ENCODE peak calls at places on chromosome 10, in ten cellular contexts. H is SK-N-SH, J is HepG2, G is colonic mucosa, Z is brain microvascular endothelial cell, V is AG04450, P is heart right ventricle, E is psoas muscle, S is cardiac muscle cell, D is vagina. Y is an unnamed sample.

GRCh38 chr10:52653510-52653909 is 119.1 kb downstream of the MBL2 start:
- DNase-seq in H (peak), J (no peak), G (no peak), Z (no peak), V (no peak), P (no peak), E (no peak), S (peak), D (no peak), Y (no peak)

GRCh38 chr10:86972613-86973380 is 4.5 kb downstream of the ADIRF start:
- DNase-seq in H (no peak), J (no peak), G (no peak), Z (no peak), V (no peak), P (no peak), E (no peak), S (no peak), D (peak), Y (no peak)

GRCh38 chr10:124878457-124878739 is 63.5 kb upstream of the ZRANB1 start:
- DNase-seq in H (no peak), J (no peak), G (no peak), Z (no peak), V (no peak), P (no peak), E (no peak), S (peak), D (no peak), Y (peak)

GRCh38 chr10:128927821-128928220 is 539.2 kb upstream of the MGMT start:
- DNase-seq in H (no peak), J (no peak), G (no peak), Z (no peak), V (no peak), P (peak), E (peak), S (no peak), D (no peak), Y (no peak)

GRCh38 chr10:43616697-43617370 is 10.6 kb downstream of the ZNF485 start:
- DNase-seq in H (no peak), J (no peak), G (no peak), Z (no peak), V (no peak), P (no peak), E (no peak), S (no peak), D (no peak), Y (no peak)

GRCh38 chr10:35824704-35825103 is 182.6 kb upstream of the FZD8 start:
- DNase-seq in H (no peak), J (no peak), G (no peak), Z (no peak), V (no peak), P (no peak), E (no peak), S (no peak), D (no peak), Y (no peak)

GRCh38 chr10:91424016-91424415 is 13.9 kb downstream of the HECTD2 start:
- DNase-seq in H (no peak), J (no peak), G (no peak), Z (peak), V (no peak), P (no peak), E (no peak), S (no peak), D (no peak), Y (no peak)

GRCh38 chr10:19412531-19412930 is 363.9 kb downstream of the MALRD1 start:
- DNase-seq in H (peak), J (peak), G (no peak), Z (peak), V (peak), P (no peak), E (no peak), S (peak), D (no peak), Y (no peak)

GRCh38 chr10:22649390-22649841 is 65.0 kb downstream of the PIP4K2A start:
- DNase-seq in H (no peak), J (no peak), G (no peak), Z (no peak), V (no peak), P (no peak), E (no peak), S (no peak), D (no peak), Y (no peak)

GRCh38 chr10:35089641-35090161 is 440 bp downstream of the CUL2 start:
- DNase-seq in H (no peak), J (no peak), G (no peak), Z (no peak), V (no peak), P (no peak), E (peak), S (peak), D (no peak), Y (no peak)

DNA sequence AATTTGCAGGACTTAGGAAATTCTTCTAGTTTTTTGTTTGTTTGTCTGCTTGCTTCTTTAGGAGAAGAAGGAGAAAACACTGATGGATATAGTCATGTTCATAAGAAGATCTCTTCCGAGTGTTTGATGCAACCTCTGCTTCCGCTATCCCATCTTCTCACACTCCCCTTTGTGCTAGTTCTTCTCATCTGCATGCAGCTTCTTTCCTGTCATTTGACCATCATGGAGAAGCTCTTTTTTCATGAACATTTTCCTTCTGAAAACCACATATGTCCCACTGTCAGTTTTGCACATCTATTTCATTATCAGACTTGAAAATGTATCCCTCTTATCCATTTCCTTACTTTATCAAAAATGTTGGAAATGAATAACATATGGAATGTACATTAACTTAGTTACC is 346.9 kb upstream of the PRKCQ start:
- DNase-seq in H (no peak), J (no peak), G (no peak), Z (no peak), V (no peak), P (no peak), E (no peak), S (no peak), D (no peak), Y (no peak)
- H3K4me3 ChIP-seq in H (no peak), J (no peak), G (no peak), Z (no peak), V (no peak), P (no peak), E (no peak), S (no peak), D (no peak), Y (no peak)

GRCh38 chr10:104296687-104297436 is 27.9 kb downstream of the GSTO2 start:
- DNase-seq in H (no peak), J (no peak), G (no peak), Z (no peak), V (no peak), P (no peak), E (no peak), S (no peak), D (no peak), Y (no peak)

GRCh38 chr10:104300002-104300735 is 31.2 kb downstream of the GSTO2 start:
- DNase-seq in H (no peak), J (no peak), G (no peak), Z (peak), V (peak), P (no peak), E (peak), S (peak), D (peak), Y (no peak)

GRCh38 chr10:104299031-104299904 is 30.3 kb downstream of the GSTO2 start:
- DNase-seq in H (peak), J (no peak), G (no peak), Z (peak), V (no peak), P (no peak), E (no peak), S (peak), D (no peak), Y (no peak)

GRCh38 chr10:104300736-104301292 is 31.8 kb downstream of the GSTO2 start:
- DNase-seq in H (peak), J (no peak), G (no peak), Z (peak), V (peak), P (peak), E (peak), S (peak), D (no peak), Y (no peak)

DNA sequence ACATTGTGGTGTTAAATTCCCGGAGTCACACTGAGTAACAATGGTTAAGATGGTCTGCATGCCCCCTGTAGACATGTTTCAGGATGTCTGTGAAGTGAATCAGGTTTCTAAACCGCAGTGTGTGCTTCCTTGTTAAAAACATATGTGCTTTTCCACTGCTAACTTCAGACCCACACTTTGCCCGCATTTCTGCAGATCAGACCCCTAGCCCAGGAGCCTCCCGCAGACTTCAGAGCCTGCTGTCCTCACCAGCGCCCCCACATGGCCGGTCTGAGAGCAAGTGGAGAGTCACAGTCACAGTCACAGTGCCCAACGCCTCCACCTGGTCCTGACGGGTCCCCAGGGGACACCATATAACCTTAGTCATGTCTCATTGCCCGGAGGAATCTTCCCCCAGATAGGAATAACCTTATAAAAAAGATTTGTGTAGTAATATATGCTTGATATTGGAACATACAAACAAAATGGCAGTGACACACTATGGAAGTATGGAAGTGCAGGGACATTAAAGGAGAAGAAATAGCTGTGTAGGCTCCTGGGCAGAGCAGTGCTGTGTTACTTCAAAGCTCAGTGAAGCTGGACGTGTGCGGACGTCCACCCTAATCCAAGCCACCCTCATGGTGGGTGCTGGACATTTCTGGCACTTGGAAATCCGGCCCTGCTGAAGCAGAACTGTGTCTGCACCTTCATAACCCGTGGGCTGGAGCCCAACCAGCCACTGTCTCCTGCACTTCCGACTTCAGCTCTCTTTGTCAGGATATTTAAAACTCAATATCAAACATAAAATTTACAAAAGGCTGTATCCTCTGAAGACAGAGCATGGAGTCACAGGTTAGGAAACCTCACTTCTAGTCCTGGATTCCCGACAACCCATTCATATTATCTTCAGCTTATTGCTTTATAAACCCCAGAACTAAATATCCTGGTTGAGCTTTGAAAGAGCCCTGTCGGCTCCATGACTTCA is 29.0 kb downstream of the GSTO2 start:
- DNase-seq in H (no peak), J (no peak), G (no peak), Z (peak), V (no peak), P (no peak), E (no peak), S (peak), D (no peak), Y (no peak)
- TF ChIP-seq CTCF in H (peak), J (peak), G (no peak), Z (peak), V (peak), P (no peak), E (no peak), S (peak), D (no peak), Y (peak)

GRCh38 chr10:100535715-100536353 is at the start of gene HIF1AN:
- DNase-seq in H (peak), J (peak), G (peak), Z (peak), V (peak), P (peak), E (peak), S (peak), D (no peak), Y (peak)

GRCh38 chr10:100534726-100535125 is 1.0 kb upstream of the HIF1AN start:
- DNase-seq in H (no peak), J (no peak), G (no peak), Z (no peak), V (no peak), P (no peak), E (no peak), S (no peak), D (no peak), Y (no peak)

GRCh38 chr10:100531761-100532160 is 2.1 kb upstream of the NDUFB8 start:
- DNase-seq in H (no peak), J (no peak), G (no peak), Z (no peak), V (no peak), P (no peak), E (no peak), S (peak), D (no peak), Y (no peak)

GRCh38 chr10:100537475-100537874 is 1.7 kb downstream of the HIF1AN start:
- DNase-seq in H (no peak), J (no peak), G (no peak), Z (no peak), V (no peak), P (no peak), E (no peak), S (no peak), D (no peak), Y (no peak)

GRCh38 chr10:100535338-100535714 is 417 bp upstream of the HIF1AN start:
- DNase-seq in H (no peak), J (no peak), G (no peak), Z (no peak), V (no peak), P (no peak), E (no peak), S (no peak), D (no peak), Y (no peak)
- H3K27ac ChIP-seq in H (peak), J (no peak), G (no peak), Z (no peak), V (no peak), P (peak), E (peak), S (no peak), D (peak), Y (peak)

GRCh38 chr10:133528296-133528844 is 1.2 kb downstream of the CYP2E1 start:
- DNase-seq in H (no peak), J (no peak), G (no peak), Z (no peak), V (no peak), P (no peak), E (no peak), S (peak), D (no peak), Y (no peak)

GRCh38 chr10:133528845-133529575 is 1.8 kb downstream of the CYP2E1 start:
- DNase-seq in H (peak), J (no peak), G (no peak), Z (peak), V (no peak), P (no peak), E (no peak), S (peak), D (no peak), Y (no peak)

GRCh38 chr10:133527779-133528271 is 662 bp downstream of the CYP2E1 start:
- DNase-seq in H (no peak), J (no peak), G (no peak), Z (no peak), V (no peak), P (no peak), E (no peak), S (no peak), D (no peak), Y (no peak)

GRCh38 chr10:133525444-133525843 is 1.7 kb upstream of the CYP2E1 start:
- DNase-seq in H (no peak), J (no peak), G (no peak), Z (no peak), V (no peak), P (no peak), E (no peak), S (no peak), D (no peak), Y (no peak)

DNA sequence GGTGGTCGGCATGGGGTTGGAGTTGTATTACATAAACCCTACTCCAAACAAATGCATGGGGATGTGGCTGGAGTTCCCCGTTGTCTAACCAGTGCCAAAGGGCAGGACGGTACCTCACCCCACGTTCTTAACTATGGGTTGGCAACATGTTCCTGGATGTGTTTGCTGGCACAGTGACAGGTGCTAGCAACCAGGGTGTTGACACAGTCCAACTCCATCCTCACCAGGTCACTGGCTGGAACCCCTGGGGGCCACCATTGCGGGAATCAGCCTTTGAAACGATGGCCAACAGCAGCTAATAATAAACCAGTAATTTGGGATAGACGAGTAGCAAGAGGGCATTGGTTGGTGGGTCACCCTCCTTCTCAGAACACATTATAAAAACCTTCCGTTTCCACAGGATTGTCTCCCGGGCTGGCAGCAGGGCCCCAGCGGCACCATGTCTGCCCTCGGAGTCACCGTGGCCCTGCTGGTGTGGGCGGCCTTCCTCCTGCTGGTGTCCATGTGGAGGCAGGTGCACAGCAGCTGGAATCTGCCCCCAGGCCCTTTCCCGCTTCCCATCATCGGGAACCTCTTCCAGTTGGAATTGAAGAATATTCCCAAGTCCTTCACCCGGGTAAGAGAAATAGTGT is at the start of gene CYP2E1:
- DNase-seq in H (no peak), J (no peak), G (no peak), Z (no peak), V (no peak), P (no peak), E (no peak), S (no peak), D (no peak), Y (no peak)
- H3K4me3 ChIP-seq in H (no peak), J (no peak), G (no peak), Z (no peak), V (no peak), P (peak), E (peak), S (no peak), D (peak), Y (peak)

GRCh38 chr10:96501985-96502384 is 11.7 kb downstream of the TLL2 start:
- DNase-seq in H (no peak), J (peak), G (no peak), Z (no peak), V (no peak), P (no peak), E (no peak), S (no peak), D (no peak), Y (no peak)

GRCh38 chr10:96500519-96500918 is 13.2 kb downstream of the TLL2 start:
- DNase-seq in H (no peak), J (no peak), G (no peak), Z (no peak), V (no peak), P (no peak), E (no peak), S (no peak), D (no peak), Y (no peak)

GRCh38 chr10:96505150-96506136 is 8.3 kb downstream of the TLL2 start:
- DNase-seq in H (no peak), J (no peak), G (no peak), Z (no peak), V (no peak), P (no peak), E (no peak), S (no peak), D (no peak), Y (no peak)

GRCh38 chr10:96500050-96500449 is 13.7 kb downstream of the TLL2 start:
- DNase-seq in H (no peak), J (no peak), G (no peak), Z (no peak), V (no peak), P (no peak), E (no peak), S (no peak), D (no peak), Y (no peak)

GRCh38 chr10:96502561-96503267 is 11.0 kb downstream of the TLL2 start:
- DNase-seq in H (no peak), J (no peak), G (no peak), Z (no peak), V (no peak), P (no peak), E (no peak), S (no peak), D (no peak), Y (no peak)
- TF ChIP-seq CTCF in H (no peak), J (no peak), G (no peak), Z (no peak), V (no peak), P (no peak), E (no peak), S (no peak), D (no peak), Y (no peak)

DNA sequence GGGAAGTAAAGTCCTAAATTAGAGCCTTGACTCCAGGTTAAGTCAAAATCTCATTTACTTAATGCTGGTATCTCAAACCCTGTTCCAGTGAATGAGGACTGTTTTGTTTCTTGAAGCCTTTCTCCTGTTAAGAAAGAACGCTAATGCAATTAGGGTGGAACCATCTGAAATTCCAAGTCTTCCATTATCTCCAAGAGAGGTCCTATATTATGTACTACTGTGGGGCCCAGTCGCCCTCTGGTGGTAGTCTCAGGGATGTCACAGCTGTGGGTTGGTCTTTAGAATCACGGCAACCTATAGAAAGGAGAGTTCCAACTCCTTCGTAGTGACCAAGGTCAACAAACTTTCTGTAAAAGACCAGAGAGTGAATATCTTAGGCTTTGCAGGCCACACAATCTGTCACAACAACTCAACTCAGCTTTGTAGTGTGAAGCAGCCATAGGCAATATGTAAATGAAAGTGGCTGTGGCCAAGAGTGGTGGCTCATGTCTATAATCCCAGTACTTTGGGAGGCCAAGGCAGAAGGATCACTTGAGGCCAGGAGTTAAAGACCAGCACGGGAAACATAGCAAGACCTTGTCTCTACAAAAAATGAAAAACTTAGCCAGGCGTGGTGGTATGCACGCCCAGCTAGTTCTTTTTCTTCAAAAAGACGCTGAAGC is 9.3 kb downstream of the RPP38 start:
- DNase-seq in H (peak), J (peak), G (peak), Z (peak), V (no peak), P (peak), E (peak), S (peak), D (no peak), Y (peak)
- H3K27ac ChIP-seq in H (no peak), J (no peak), G (no peak), Z (no peak), V (no peak), P (no peak), E (no peak), S (no peak), D (no peak), Y (no peak)

GRCh38 chr10:451021-451471 is 238.4 kb downstream of the DIP2C start:
- DNase-seq in H (no peak), J (no peak), G (no peak), Z (no peak), V (no peak), P (no peak), E (no peak), S (no peak), D (no peak), Y (no peak)
- H3K4me3 ChIP-seq in H (no peak), J (no peak), G (no peak), Z (no peak), V (no peak), P (no peak), E (no peak), S (no peak), D (no peak), Y (no peak)